ENCODE peak calls at places on chromosome 17, in nine cellular contexts. A is naive thymus-derived CD4-positive, alpha-beta T cell; L is ascending aorta; I is heart right ventricle; W is H1; O is HCT116; U is CD8-positive, alpha-beta T cell; R is sigmoid colon; S is tibial artery. J is an unnamed sample.

GRCh38 chr17:3845361-3845753 is 689 bp downstream of the NCBP3 start:
- DNase-seq in W (no peak), O (no peak), L (no peak), S (no peak), U (no peak), I (no peak), R (no peak), A (no peak), J (no peak)

GRCh38 chr17:67013891-67014290 is 30.5 kb upstream of the CACNG1 start:
- DNase-seq in L (no peak), W (no peak), O (no peak), S (no peak), A (no peak), U (no peak), R (no peak), I (no peak), J (no peak)

GRCh38 chr17:46962374-46962790 is 16.7 kb downstream of the RPRML start:
- DNase-seq in O (no peak), L (no peak), U (no peak), S (peak; percentile 15), A (no peak), R (no peak), W (no peak), I (no peak), J (no peak)

GRCh38 chr17:349666-350065 is 2.9 kb downstream of the RPH3AL start:
- DNase-seq in U (no peak), W (no peak), S (no peak), L (no peak), A (no peak), R (no peak), O (no peak), I (no peak), J (no peak)

GRCh38 chr17:3794890-3795757 is 5.9 kb downstream of the ITGAE start:
- DNase-seq in I (no peak), U (peak; percentile 76), W (no peak), O (no peak), L (no peak), R (peak; percentile 28), S (no peak), A (no peak), J (no peak)

GRCh38 chr17:6551909-6552768 is 4.2 kb downstream of the PITPNM3 start:
- DNase-seq in R (peak; percentile 85), A (no peak), W (no peak), U (no peak), O (no peak), I (no peak), L (no peak), S (no peak), J (no peak)

GRCh38 chr17:792277-792676 is 10.1 kb downstream of the MRM3 start:
- DNase-seq in U (no peak), L (no peak), I (no peak), O (no peak), A (no peak), R (peak; percentile 43), S (no peak), W (no peak), J (no peak)

GRCh38 chr17:72069744-72070143 is 51.1 kb upstream of the SOX9 start:
- DNase-seq in R (no peak), A (no peak), S (no peak), L (no peak), W (no peak), I (no peak), O (no peak), U (no peak), J (no peak)

GRCh38 chr17:46061435-46061834 is 62.4 kb downstream of the STH start:
- DNase-seq in R (no peak), A (no peak), U (no peak), W (no peak), I (no peak), L (no peak), O (peak; percentile 23), S (no peak), J (no peak)

GRCh38 chr17:44971776-44972483 is 3.8 kb upstream of the C1QL1 start:
- DNase-seq in R (no peak), O (no peak), L (no peak), W (peak; percentile 71), I (no peak), U (no peak), S (no peak), A (no peak), J (no peak)

GRCh38 chr17:44967907-44968224 is 237 bp downstream of the C1QL1 start:
- DNase-seq in W (no peak), L (no peak), A (no peak), S (no peak), R (no peak), U (no peak), O (no peak), I (no peak), J (no peak)

GRCh38 chr17:44969144-44969780 is 1.2 kb upstream of the C1QL1 start:
- DNase-seq in A (no peak), O (no peak), W (peak; percentile 78), L (no peak), I (no peak), S (no peak), R (no peak), U (no peak), J (no peak)

GRCh38 chr17:44968225-44969143 is at the start of gene C1QL1:
- DNase-seq in L (peak; percentile 45), A (peak; percentile 69), I (peak; percentile 94), U (peak; percentile 86), O (peak; percentile 61), S (peak; percentile 94), W (peak; percentile 94), R (peak; percentile 96), J (no peak)

DNA sequence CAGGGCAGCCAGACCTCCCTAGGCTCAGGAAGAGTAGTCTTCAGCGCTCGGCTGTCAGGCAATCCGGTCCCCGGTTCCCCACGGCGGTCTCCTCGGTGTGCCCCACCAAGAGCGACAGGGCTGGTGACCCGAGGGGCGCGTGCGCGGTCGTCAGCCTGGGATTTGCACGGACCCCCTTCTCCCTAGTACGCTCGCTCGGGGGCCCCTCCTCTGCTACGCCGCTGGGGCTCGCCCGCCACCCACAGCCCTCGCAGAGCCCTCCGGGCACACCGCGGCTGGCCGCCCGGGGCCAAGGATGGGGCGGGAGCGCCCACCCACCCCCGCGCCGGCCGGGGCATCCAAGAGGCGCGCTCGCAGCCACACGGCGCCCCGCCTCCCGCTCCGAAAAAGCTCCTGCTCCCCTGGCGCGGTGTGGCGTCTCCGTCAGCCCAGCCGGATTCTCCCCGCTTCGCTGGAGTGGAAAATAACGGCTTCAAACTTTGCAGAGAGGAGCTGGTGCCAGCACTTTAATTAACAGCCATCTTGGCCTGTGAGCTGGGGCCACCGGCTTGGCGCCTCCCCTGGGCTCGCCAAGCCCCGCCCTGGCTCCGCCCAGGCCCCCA is 2.1 kb upstream of the C1QL1 start:
- DNase-seq in U (no peak), L (no peak), W (peak; percentile 81), O (no peak), A (peak; percentile 12), R (peak; percentile 89), I (peak; percentile 45), S (peak; percentile 70), J (no peak)
- H3K4me3 ChIP-seq in U (peak overlapping the region; percentile 47), L (peak overlapping the region; percentile 67), W (peak overlapping the region; percentile 67), O (no peak overlapping the region), A (peak overlapping the region; percentile 23), R (peak overlapping the region; percentile 50), I (peak overlapping the region; percentile 37), S (peak overlapping the region; percentile 39), J (peak overlapping the region; percentile 63)

GRCh38 chr17:22459953-22460350 is 767.6 kb downstream of the KCNJ18 start:
- DNase-seq in O (no peak), A (no peak), R (no peak), W (no peak), I (no peak), S (no peak), L (no peak), U (no peak), J (no peak)
- H3K4me1 ChIP-seq in O (no peaks in the 10 kb centered on the region), A (no peaks in the 10 kb centered on the region), R (no peaks in the 10 kb centered on the region), W (no peaks in the 10 kb centered on the region), I (no peaks in the 10 kb centered on the region), S (no peaks in the 10 kb centered on the region), L (no peaks in the 10 kb centered on the region), U (no peaks in the 10 kb centered on the region), J (no peaks in the 10 kb centered on the region)

DNA sequence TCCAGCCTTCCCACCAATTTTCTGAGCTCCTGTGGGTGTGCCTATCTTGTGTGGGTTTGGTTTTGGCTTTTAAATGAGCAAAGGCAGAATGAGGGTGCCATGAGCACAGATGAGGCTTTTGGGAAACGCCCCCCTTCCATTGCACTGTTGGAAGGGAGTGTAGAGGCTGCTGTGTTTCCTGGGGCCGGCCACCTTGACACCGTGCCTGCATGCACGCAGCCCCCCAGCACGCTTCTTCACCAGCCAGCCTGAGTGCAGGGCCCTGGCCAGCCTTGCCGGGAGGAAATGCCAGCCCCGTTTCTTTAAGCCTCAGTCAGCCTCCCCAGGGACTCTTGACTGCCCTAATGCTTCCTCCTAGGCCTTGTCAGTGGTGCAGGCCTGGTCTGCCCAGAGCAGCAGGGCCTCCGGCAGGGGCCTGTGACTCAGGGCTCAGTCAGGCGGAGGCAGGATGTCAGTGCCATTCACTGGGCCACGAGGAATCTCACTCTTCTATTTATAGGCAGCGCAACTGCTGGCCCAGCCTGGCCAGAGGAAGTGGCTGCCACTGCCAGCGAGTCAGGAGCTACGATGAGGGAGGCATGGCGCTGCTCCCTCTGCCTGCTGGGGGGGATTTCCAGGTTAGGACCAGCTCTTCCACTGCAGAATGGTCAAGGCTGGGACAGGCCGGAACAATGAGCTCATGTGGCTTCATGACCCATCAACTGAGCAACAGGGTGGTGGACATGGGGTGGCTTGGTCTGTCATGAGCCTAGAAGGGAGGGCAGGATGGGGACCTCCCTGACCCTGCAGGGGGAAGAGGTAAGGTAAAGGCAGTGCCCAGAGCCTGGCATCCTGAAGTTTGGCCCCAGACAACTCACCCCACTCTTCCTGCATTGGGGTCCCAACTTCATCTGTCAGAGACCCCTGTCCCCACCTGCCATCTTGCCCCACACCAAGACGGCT is 205.2 kb downstream of the RAB11FIP4 start:
- DNase-seq in A (no peak), S (peak; percentile 98), L (peak; percentile 93), R (peak; percentile 91), I (peak; percentile 75), O (peak; percentile 77), W (no peak), U (no peak), J (no peak)
- H3K27ac ChIP-seq in A (no peak overlapping the region), S (peak overlapping the region; percentile 89), L (peak overlapping the region; percentile 87), R (peak overlapping the region; percentile 80), I (peak overlapping the region; percentile 94), O (peak overlapping the region; percentile 69), W (no peak overlapping the region), U (no peak overlapping the region), J (no peak overlapping the region)

GRCh38 chr17:78357687-78358537 is 2.0 kb downstream of the SOCS3 start:
- DNase-seq in S (no peak), O (no peak), W (no peak), U (no peak), L (no peak), R (no peak), A (no peak), I (peak; percentile 16), J (no peak)

GRCh38 chr17:78355701-78356100 is 4.2 kb downstream of the SOCS3 start:
- DNase-seq in I (peak; percentile 1), L (no peak), U (no peak), A (no peak), S (no peak), R (no peak), W (no peak), O (no peak), J (no peak)

GRCh38 chr17:78356163-78356713 is 3.6 kb downstream of the SOCS3 start:
- DNase-seq in R (peak; percentile 85), A (peak; percentile 50), S (no peak), L (no peak), U (peak; percentile 78), I (peak; percentile 25), W (peak; percentile 74), O (no peak), J (no peak)

GRCh38 chr17:78357177-78357586 is 2.7 kb downstream of the SOCS3 start:
- DNase-seq in R (no peak), U (no peak), S (peak; percentile 77), O (no peak), W (no peak), L (no peak), I (peak; percentile 52), A (no peak), J (no peak)

GRCh38 chr17:78355045-78355641 is 4.7 kb downstream of the SOCS3 start:
- DNase-seq in L (no peak), S (no peak), U (no peak), O (no peak), I (no peak), A (no peak), W (no peak), R (no peak), J (no peak)
- H3K4me3 ChIP-seq in L (no peak overlapping the region), S (no peak overlapping the region), U (no peak overlapping the region), O (no peak overlapping the region), I (no peak overlapping the region), A (peak overlapping the region; percentile 29), W (no peak overlapping the region), R (no peak overlapping the region), J (no peak overlapping the region)

J was measured in iPS DF 6.9.